ENCODE peak calls at places on chromosomes 5 and 9, in four cellular contexts. X is GM12878, Q is HepG2, K is H1. E is an unnamed sample. For H3K4me1, the result is how much of the 10 kb centered on the place peaks cover.

GRCh38 chr5:74767579-74767913 is 497 bp downstream of the NSA2 start:
- DNase-seq in X (no peak), Q (peak), K (no peak), E (no peak)

GRCh38 chr9:14314424-14314928 is 535 bp upstream of the NFIB start:
- DNase-seq in X (no peak), Q (peak), K (no peak), E (peak)

GRCh38 chr5:32503261-32503660 is 58.7 kb upstream of the ZFR start:
- DNase-seq in X (no peak), Q (no peak), K (no peak), E (no peak)

GRCh38 chr5:83937837-83938236 is 217.2 kb upstream of the HAPLN1 start:
- DNase-seq in X (no peak), Q (no peak), K (no peak), E (no peak)

GRCh38 chr5:95976606-95977005 is 15.0 kb upstream of the ELL2 start:
- DNase-seq in X (no peak), Q (no peak), K (no peak), E (no peak)

GRCh38 chr5:111461261-111461671 is 51.1 kb downstream of the STARD4 start:
- DNase-seq in X (no peak), Q (no peak), K (peak), E (peak)

GRCh38 chr5:2663489-2663888 is 88.0 kb downstream of the IRX2 start:
- DNase-seq in X (no peak), Q (no peak), K (no peak), E (no peak)

GRCh38 chr5:15483348-15484090 is 16.5 kb upstream of the FBXL7 start:
- DNase-seq in X (no peak), Q (no peak), K (no peak), E (no peak)

GRCh38 chr5:14397717-14398116 is 183.9 kb upstream of the OTULINL start:
- DNase-seq in X (no peak), Q (no peak), K (no peak), E (no peak)

GRCh38 chr9:130179508-130179907 is 7.3 kb downstream of the NCS1 start:
- DNase-seq in X (no peak), Q (no peak), K (no peak), E (no peak)

GRCh38 chr9:127187231-127187956 is 65.0 kb upstream of the ANGPTL2 start:
- DNase-seq in X (no peak), Q (peak), K (no peak), E (no peak)

GRCh38 chr9:17531642-17532254 is 47.1 kb upstream of the SH3GL2 start:
- DNase-seq in X (no peak), Q (peak), K (peak), E (peak)

GRCh38 chr5:147930759-147931158 is 24.4 kb upstream of the C5orf46 start:
- DNase-seq in X (no peak), Q (no peak), K (no peak), E (no peak)

GRCh38 chr5:78731884-78732283 is 83.3 kb upstream of the LHFPL2 start:
- DNase-seq in X (no peak), Q (no peak), K (no peak), E (no peak)

GRCh38 chr9:79123419-79123818 is 448.3 kb upstream of the TLE4 start:
- DNase-seq in X (no peak), Q (no peak), K (no peak), E (no peak)

GRCh38 chr5:38853753-38854470 is 8.1 kb downstream of the OSMR start:
- DNase-seq in X (no peak), Q (no peak), K (no peak), E (no peak)

GRCh38 chr5:73186976-73187375 is 14.0 kb downstream of the TMEM174 start:
- DNase-seq in X (no peak), Q (no peak), K (no peak), E (no peak)

GRCh38 chr5:74722271-74722670 is 37.2 kb downstream of the HEXB start:
- DNase-seq in X (no peak), Q (no peak), K (no peak), E (no peak)

GRCh38 chr5:126746290-126746689 is 30.6 kb upstream of the LMNB1 start:
- DNase-seq in X (no peak), Q (no peak), K (no peak), E (no peak)

GRCh38 chr5:91910247-91910646 is 527.1 kb upstream of the ARRDC3 start:
- DNase-seq in X (no peak), Q (no peak), K (no peak), E (no peak)

GRCh38 chr9:35353731-35354365 is 136.1 kb upstream of the RUSC2 start:
- DNase-seq in X (no peak), Q (no peak), K (no peak), E (no peak)

GRCh38 chr5:147904110-147904509 is 2.2 kb downstream of the C5orf46 start:
- DNase-seq in X (no peak), Q (no peak), K (no peak), E (no peak)

GRCh38 chr9:22054076-22054475 is 45.0 kb upstream of the CDKN2B start:
- DNase-seq in X (no peak), Q (no peak), K (no peak), E (no peak)

GRCh38 chr9:137478613-137479314 is 19.6 kb upstream of the NSMF start:
- DNase-seq in X (no peak), Q (no peak), K (no peak), E (no peak)

GRCh38 chr9:87670572-87671264 is 55.2 kb upstream of the CTSL start:
- DNase-seq in X (no peak), Q (no peak), K (no peak), E (no peak)

GRCh38 chr5:80481019-80481893 is 6.6 kb upstream of the FAM151B start:
- DNase-seq in X (peak), Q (peak), K (no peak), E (no peak)

GRCh38 chr5:80246995-80247729 is 8.7 kb downstream of the SERINC5 start:
- DNase-seq in X (peak), Q (peak), K (no peak), E (no peak)

GRCh38 chr5:101943784-101944183 is 352.3 kb downstream of the SLCO4C1 start:
- DNase-seq in X (no peak), Q (no peak), K (no peak), E (no peak)

GRCh38 chr5:89597878-89598277 is 714.9 kb upstream of the MEF2C start:
- DNase-seq in X (no peak), Q (no peak), K (no peak), E (no peak)

GRCh38 chr5:18765304-18765703 is 1131.0 kb downstream of the TAF11L14 start:
- DNase-seq in X (no peak), Q (no peak), K (no peak), E (no peak)

GRCh38 chr5:155883966-155884555 is 442.9 kb upstream of the SGCD start:
- DNase-seq in X (no peak), Q (no peak), K (no peak), E (no peak)

GRCh38 chr5:173866249-173867172 is 21.6 kb upstream of the CPEB4 start:
- DNase-seq in X (no peak), Q (no peak), K (no peak), E (no peak)

GRCh38 chr5:149151717-149152116 is 10.4 kb downstream of the ABLIM3 start:
- DNase-seq in X (no peak), Q (no peak), K (no peak), E (no peak)

GRCh38 chr5:94615843-94616242 is 2.6 kb downstream of the KIAA0825 start:
- DNase-seq in X (no peak), Q (no peak), K (no peak), E (no peak)

GRCh38 chr5:56658972-56659371 is 156.4 kb upstream of the MAP3K1 start:
- DNase-seq in X (no peak), Q (no peak), K (no peak), E (no peak)

GRCh38 chr5:85823462-85824426 is 794.0 kb upstream of the COX7C start:
- DNase-seq in X (no peak), Q (no peak), K (no peak), E (no peak)
- TF ChIP-seq SUZ12 in X (no peak), Q (no peak), K (no peak), E (no peak)

GRCh38 chr9:134405527-134405926 is 79.3 kb downstream of the RXRA start:
- DNase-seq in X (no peak), Q (no peak), K (no peak), E (no peak)
- H3K4me1 ChIP-seq in X (half or more), Q (under half), K (under half), E (under half)

GRCh38 chr9:27272103-27272502 is 24.8 kb downstream of the EQTN start:
- DNase-seq in X (no peak), Q (no peak), K (no peak), E (no peak)
- H3K9ac ChIP-seq in X (no peak), Q (no peak), K (no peak), E (no peak)

DNA sequence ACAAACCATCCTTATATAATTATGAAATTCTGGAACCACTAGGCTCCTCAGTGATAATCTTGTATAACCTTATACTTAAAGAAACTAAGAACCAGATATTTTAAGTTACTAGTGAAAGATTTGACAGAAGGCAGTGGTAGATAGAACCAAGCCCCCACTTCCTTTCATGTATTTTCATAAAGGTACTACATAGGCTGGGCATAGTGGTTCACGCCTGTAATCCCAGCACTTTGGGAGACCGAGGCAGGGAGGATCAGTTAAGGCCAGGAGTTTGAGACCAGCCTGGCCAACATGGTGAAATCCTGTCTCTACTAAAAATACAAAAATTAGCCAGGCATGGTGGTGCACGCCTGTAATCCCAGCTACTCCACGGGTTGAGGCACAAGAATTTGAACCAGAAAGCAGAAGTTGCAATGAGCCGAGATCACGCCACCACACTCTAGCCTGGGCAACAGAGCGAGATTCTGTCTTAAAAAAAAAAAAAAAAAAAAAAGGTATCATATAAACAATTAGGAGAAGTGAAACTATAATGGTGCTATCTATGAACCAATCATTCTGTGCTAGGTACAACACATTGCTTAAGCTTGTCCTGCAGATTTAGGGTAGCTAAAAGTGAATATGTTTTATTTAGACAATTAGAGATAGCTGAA is 27.9 kb upstream of the DTWD2 start:
- DNase-seq in X (no peak), Q (no peak), K (no peak), E (no peak)
- TF ChIP-seq SUZ12 in X (no peak), Q (no peak), K (no peak), E (no peak)

GRCh38 chr9:128910906-128911305 is 9.9 kb upstream of the PHYHD1 start:
- DNase-seq in X (no peak), Q (no peak), K (no peak), E (no peak)
- H3K4me1 ChIP-seq in X (under half), Q (half or more), K (under half), E (under half)

DNA sequence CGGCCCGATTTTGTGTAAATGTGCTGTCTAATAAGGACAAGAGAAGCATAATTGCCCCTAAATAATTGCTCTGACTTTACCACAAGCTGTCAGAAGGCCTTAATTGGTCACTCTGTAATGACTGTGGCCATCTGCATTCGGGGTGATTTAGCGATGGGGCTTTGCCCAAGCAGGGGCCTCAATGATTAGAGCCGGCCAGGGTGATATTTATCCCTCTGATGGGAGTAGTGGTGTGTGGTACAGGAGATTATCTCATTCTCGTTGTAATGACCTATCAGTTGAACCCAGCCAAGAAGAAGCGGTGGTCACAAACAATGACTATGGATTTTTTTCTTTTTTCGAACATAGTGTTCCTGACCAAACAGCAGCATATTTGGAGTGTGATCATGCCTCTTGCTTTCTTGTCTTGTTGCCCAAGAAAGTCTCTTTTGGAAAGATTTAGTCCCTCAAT is 72.0 kb upstream of the SAP30L start:
- DNase-seq in X (no peak), Q (no peak), K (no peak), E (no peak)
- H3K9ac ChIP-seq in X (no peak), Q (no peak), K (no peak), E (no peak)

DNA sequence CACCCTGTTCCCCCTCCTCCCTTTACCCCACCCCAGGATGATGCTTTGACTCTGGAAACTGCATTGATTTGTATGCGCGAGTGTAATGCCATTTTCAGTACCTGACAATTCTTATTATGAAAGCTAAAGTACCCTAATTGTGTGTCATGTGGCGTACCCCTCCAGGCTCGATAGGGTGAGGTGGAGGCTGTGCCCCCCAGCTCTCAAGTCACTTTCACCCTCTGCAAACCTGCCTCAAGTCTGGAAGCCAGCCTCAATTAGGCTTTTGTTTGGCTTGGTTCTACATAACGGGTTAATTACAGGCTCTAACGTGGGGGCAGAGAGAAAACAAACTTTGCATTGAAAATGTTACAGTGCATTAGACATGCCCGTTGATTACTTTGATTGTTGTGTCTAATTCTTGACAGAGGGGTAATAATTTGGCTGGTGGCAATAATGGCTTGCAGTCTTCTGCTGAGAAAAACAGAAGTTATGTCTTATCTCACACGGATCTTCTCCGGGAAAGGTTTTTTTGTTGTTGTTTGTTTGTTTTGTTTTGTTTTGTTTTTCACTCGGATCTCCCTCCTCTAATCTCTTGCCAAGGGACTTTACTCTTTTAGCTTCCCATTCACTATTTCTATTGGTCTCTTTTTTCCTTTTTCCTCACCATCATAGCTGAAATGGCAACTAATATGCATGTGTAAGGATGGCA is 12.6 kb downstream of the ISL1 start:
- DNase-seq in X (no peak), Q (no peak), K (no peak), E (no peak)
- TF ChIP-seq SUZ12 in X (no peak), Q (no peak), K (peak), E (no peak)

GRCh38 chr5:109844695-109845094 is 155.0 kb downstream of the MAN2A1 start:
- DNase-seq in X (no peak), Q (no peak), K (no peak), E (no peak)

GRCh38 chr5:109838157-109838556 is 148.4 kb downstream of the MAN2A1 start:
- DNase-seq in X (no peak), Q (no peak), K (no peak), E (peak)

GRCh38 chr5:109849478-109850088 is 159.9 kb downstream of the MAN2A1 start:
- DNase-seq in X (no peak), Q (no peak), K (no peak), E (no peak)

GRCh38 chr5:109848130-109848529 is 158.4 kb downstream of the MAN2A1 start:
- DNase-seq in X (no peak), Q (no peak), K (no peak), E (no peak)

GRCh38 chr5:109844148-109844547 is 154.4 kb downstream of the MAN2A1 start:
- DNase-seq in X (no peak), Q (no peak), K (no peak), E (no peak)
- H3K4me1 ChIP-seq in X (under half), Q (under half), K (under half), E (under half)

DNA sequence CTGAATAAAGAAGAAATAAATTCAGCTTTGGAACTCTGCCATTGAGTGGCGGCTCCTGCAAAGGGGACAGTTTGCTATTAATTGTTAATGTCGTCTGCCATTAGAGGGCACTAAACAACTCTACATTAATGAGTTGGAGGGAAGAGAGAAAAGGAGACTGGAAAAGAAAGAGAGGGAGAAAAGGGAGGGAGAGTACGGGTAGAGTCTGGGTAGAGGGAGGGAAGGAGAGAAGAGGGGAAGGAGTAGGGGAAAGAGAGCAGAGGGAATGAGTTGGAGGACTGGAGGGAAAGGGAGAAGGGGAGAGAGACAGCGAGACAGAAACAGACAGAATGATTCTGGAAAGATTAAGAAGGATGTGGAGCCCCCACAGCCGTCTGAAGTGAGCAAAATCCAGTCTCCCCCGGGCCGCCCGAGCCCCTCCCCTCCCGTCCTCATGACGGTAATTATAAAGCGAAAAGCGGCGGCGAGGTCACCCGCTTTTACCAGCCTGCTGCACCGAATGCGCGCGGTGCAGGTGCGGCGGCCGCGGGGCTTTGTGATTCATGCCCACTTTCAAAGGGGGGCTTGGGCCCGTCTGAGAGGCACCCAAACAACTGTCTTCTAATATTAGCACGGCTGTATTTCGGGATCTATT is 1.9 kb upstream of the FST start:
- DNase-seq in X (no peak), Q (peak), K (peak), E (no peak)
- H3K9ac ChIP-seq in X (no peak), Q (peak), K (no peak), E (peak)

GRCh38 chr5:1226839-1227238 is 1.7 kb downstream of the SLC6A18 start:
- DNase-seq in X (no peak), Q (no peak), K (no peak), E (no peak)

GRCh38 chr5:1229822-1230221 is 4.6 kb downstream of the SLC6A18 start:
- DNase-seq in X (no peak), Q (no peak), K (no peak), E (no peak)

GRCh38 chr5:1228121-1228520 is 2.9 kb downstream of the SLC6A18 start:
- DNase-seq in X (no peak), Q (no peak), K (no peak), E (no peak)

GRCh38 chr5:1226231-1226630 is 1.1 kb downstream of the SLC6A18 start:
- DNase-seq in X (no peak), Q (no peak), K (no peak), E (no peak)

DNA sequence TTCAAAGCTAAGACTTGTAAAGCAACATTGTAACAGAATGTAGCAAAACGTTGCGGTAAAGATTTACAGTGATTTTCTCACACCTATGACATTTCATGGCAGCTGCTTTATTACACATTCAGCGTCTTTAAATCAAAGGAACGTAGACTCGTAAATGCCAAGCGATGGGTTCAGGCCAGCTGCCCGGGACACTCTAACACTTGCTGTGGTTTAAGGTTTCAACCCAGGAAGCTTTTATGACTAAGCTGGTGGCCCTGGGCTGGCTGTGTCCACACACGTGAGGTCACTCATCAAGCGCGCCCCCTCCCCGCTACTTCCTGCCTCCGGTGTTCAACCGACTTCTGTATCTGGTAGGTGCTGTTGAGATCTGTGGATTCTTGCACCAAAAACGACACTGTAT is 2.5 kb downstream of the SLC6A18 start:
- DNase-seq in X (no peak), Q (peak), K (no peak), E (no peak)
- TF ChIP-seq SUZ12 in X (no peak), Q (no peak), K (no peak), E (no peak)

E was measured in NT2/D1.